ENCODE peak calls at places on chromosomes 5 and 9, in seven cellular contexts. B is HCT116, R is SK-N-SH, L is K562, Y is HepG2, S is H1, V is GM12878. Q is an unnamed sample.

GRCh38 chr5:140349244-140349643 is 2.8 kb upstream of the HBEGF start:
- DNase-seq in B (no peak), R (no peak), L (no peak), Y (no peak), S (no peak), V (no peak), Q (no peak)

GRCh38 chr5:113546711-113547159 is 33.2 kb downstream of the YTHDC2 start:
- DNase-seq in B (no peak), R (no peak), L (no peak), Y (no peak), S (no peak), V (no peak), Q (no peak)

GRCh38 chr9:134981001-134981400 is 63.3 kb upstream of the FCN1 start:
- DNase-seq in B (no peak), R (no peak), L (no peak), Y (no peak), S (no peak), V (no peak), Q (no peak)

GRCh38 chr5:176725521-176725920 is 78.2 kb downstream of the TSPAN17 start:
- DNase-seq in B (no peak), R (no peak), L (no peak), Y (no peak), S (no peak), V (no peak), Q (no peak)

GRCh38 chr9:33620738-33621439 is 96.8 kb downstream of the ANKRD18B start:
- DNase-seq in B (no peak), R (no peak), L (no peak), Y (no peak), S (no peak), V (no peak), Q (peak)

GRCh38 chr5:40842351-40842750 is 1.2 kb downstream of the CARD6 start:
- DNase-seq in B (no peak), R (no peak), L (no peak), Y (no peak), S (no peak), V (no peak), Q (no peak)

GRCh38 chr5:64873441-64873840 is 104.7 kb downstream of the CWC27 start:
- DNase-seq in B (no peak), R (no peak), L (no peak), Y (no peak), S (no peak), V (no peak), Q (no peak)

GRCh38 chr9:100186356-100186755 is 87.3 kb downstream of the INVS start:
- DNase-seq in B (no peak), R (no peak), L (no peak), Y (no peak), S (no peak), V (no peak), Q (no peak)

GRCh38 chr5:73448072-73448432 is 525 bp downstream of the FOXD1 start:
- DNase-seq in B (no peak), R (peak), L (peak), Y (no peak), S (no peak), V (no peak), Q (no peak)

GRCh38 chr5:137084016-137084415 is 415.1 kb downstream of the SPOCK1 start:
- DNase-seq in B (no peak), R (no peak), L (no peak), Y (no peak), S (no peak), V (no peak), Q (no peak)

GRCh38 chr5:60679816-60680215 is 20.1 kb downstream of the DEPDC1B start:
- DNase-seq in B (no peak), R (no peak), L (no peak), Y (no peak), S (no peak), V (no peak), Q (no peak)

GRCh38 chr5:83636141-83636540 is 84.5 kb downstream of the HAPLN1 start:
- DNase-seq in B (no peak), R (no peak), L (no peak), Y (no peak), S (no peak), V (no peak), Q (no peak)

GRCh38 chr5:175059687-175060194 is 335.4 kb downstream of the MSX2 start:
- DNase-seq in B (peak), R (peak), L (no peak), Y (peak), S (peak), V (no peak), Q (peak)

GRCh38 chr5:123297198-123297831 is 125.9 kb downstream of the CEP120 start:
- DNase-seq in B (no peak), R (no peak), L (no peak), Y (no peak), S (no peak), V (no peak), Q (no peak)

DNA sequence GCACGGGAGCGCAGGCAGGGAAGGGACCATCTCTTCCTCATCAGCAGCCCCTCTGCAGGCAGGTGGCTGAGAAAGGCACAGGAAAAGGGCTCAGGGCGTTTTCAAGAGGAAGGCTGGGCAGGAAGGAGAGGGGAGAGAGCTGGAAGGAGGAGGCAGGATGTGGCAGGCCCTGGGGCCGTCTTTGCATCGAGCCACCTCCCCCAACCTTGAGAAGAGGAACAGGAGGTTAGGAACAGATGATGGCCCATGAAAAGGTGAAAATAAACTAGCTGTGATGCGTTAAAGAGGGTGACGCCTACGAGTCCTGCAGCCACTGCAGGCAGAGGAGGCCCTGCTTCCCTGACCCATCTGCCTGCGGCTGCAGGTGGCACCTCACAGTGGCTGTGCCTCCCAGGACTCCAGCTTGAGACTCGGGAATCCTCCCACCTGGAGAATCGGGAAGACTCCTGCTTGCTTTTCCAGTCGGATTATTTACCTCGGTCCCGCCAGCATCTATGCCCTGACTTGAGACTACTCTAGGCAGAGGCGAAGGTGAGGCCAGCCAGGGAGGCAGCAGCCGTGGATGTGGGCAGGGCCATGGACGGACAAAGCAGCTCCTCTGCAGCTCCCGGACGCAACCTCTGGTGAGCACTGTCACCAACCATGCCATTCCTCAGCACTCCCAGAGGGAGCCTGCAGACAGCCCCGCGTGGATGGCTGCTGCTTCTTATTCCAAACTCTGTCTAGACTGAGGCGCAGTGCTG is 18.2 kb downstream of the MED10 start:
- DNase-seq in B (no peak), R (peak), L (no peak), Y (no peak), S (no peak), V (no peak), Q (no peak)
- TF ChIP-seq JUND in B (no peak), R (no peak), L (no peak), Y (no peak), S (no peak), V (no peak), Q (no peak)

GRCh38 chr9:92438900-92439526 is 14.7 kb upstream of the OMD start:
- DNase-seq in B (peak), R (peak), L (no peak), Y (no peak), S (no peak), V (no peak), Q (peak)

GRCh38 chr9:92435263-92435662 is 11.0 kb upstream of the OMD start:
- DNase-seq in B (no peak), R (no peak), L (no peak), Y (no peak), S (no peak), V (no peak), Q (no peak)

GRCh38 chr9:92444841-92445240 is 20.6 kb upstream of the OMD start:
- DNase-seq in B (no peak), R (no peak), L (no peak), Y (no peak), S (no peak), V (no peak), Q (no peak)

GRCh38 chr9:92440751-92441046 is 16.4 kb upstream of the OMD start:
- DNase-seq in B (no peak), R (no peak), L (no peak), Y (no peak), S (no peak), V (peak), Q (no peak)

DNA sequence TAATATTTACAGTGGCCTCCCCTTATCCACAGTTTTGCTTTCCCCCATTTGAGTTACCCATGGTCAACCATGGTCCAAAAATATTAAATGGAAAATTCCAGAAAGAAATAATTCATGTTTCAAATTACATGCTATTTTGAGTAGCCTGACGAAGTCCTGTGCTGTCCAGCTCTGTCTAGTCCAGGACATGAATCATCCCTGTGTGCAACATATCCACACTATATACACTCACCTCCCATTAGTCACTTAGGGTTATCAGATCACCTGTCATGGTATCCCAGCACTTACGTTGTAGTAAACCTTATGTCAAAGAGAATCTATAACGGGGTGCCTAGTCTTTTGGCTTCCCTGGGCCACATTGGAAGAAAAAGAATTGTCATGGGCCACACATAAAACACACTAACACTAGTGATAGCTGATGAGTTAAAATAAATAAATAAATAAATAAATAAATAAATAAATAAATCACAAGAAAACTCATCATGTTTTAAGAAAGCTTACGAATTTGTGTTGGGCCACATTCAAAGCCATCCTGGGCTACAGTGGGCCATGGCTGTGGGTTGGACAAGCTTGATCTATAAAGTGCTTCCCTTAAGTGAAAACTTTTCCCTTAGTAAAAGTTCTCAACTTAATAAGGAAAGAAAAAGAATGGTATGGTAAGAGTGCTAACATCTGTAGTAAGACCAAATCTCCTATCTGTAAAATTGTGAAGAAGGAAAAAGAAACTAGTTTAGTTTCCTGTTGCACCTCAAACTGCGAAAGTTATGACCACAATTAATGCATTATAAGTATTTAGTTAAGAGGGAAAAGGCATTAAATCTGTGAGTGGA is 15.9 kb upstream of the OMD start:
- DNase-seq in B (no peak), R (no peak), L (no peak), Y (no peak), S (no peak), V (no peak), Q (no peak)
- TF ChIP-seq JUND in B (no peak), R (peak), L (no peak), Y (no peak), S (no peak), V (no peak), Q (no peak)

GRCh38 chr9:128946945-128947422 is 419 bp downstream of the DOLK start:
- DNase-seq in B (no peak), R (no peak), L (no peak), Y (no peak), S (no peak), V (no peak), Q (peak)
- TF ChIP-seq JUND in B (no peak), R (no peak), L (no peak), Y (no peak), S (no peak), V (no peak), Q (no peak)

GRCh38 chr9:22413884-22414283 is 32.7 kb upstream of the DMRTA1 start:
- DNase-seq in B (no peak), R (no peak), L (no peak), Y (no peak), S (no peak), V (no peak), Q (no peak)
- TF ChIP-seq JUND in B (no peak), R (no peak), L (no peak), Y (no peak), S (no peak), V (no peak), Q (no peak)

DNA sequence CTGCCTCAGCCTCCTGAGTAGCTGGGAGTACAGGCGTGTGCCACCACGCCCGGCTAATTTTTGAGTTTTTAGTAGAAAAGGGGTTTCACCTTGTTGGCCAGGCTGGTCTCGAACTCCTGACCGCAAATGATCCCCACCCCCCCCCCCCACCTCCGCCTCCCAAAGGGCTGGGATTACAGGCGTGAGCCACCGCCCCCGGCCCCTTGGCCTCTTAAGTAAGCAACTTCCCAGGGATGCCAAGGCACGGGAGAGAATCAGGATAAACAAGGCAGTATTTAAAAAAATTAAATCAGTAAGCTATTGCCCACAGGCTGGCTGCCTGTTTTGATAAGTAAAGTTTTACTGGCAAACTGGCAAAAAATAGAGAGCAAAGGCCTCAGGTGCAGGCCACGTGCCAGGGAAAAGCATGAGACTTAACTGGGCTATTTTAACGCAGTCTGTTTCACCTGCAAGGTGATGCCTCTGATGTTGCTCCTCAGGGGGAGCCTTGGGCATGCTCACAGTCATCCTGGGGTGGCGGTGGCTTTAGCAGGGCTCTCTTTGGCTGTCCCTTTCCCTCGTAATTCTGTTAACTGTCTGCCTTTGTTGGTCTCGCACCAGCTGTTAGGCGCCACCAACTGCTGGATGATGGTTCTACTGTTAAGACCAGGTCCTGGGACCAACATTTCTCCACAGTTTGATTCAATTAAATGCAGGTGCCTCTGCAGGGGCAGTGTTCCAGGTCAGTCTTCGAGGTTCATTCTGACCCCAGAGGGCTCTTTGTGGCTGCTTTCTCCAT is 19.4 kb upstream of the RNF130 start:
- DNase-seq in B (peak), R (no peak), L (no peak), Y (peak), S (no peak), V (no peak), Q (peak)
- TF ChIP-seq JUND in B (no peak), R (no peak), L (no peak), Y (no peak), S (no peak), V (no peak), Q (no peak)

GRCh38 chr5:132661231-132662003 is 3.4 kb downstream of the IL13 start:
- DNase-seq in B (no peak), R (no peak), L (peak), Y (no peak), S (no peak), V (no peak), Q (no peak)
- TF ChIP-seq JUND in B (no peak), R (no peak), L (no peak), Y (no peak), S (no peak), V (no peak), Q (no peak)

GRCh38 chr5:142006363-142007236 is 6.2 kb downstream of the GNPDA1 start:
- DNase-seq in B (no peak), R (no peak), L (no peak), Y (no peak), S (no peak), V (no peak), Q (no peak)
- TF ChIP-seq JUND in B (no peak), R (no peak), L (no peak), Y (no peak), S (no peak), V (no peak), Q (no peak)

Q was measured in T47D.